ENCODE peak calls at places on chromosome 18, in seven cellular contexts. O is choroid plexus epithelial cell; V is HCT116; R is BJ; W is Peyer's patch; A is CD8-positive, alpha-beta T cell; T is foreskin fibroblast. H is an unnamed sample.

GRCh38 chr18:36499938-36500337 is 202.4 kb downstream of the FHOD3 start:
- DNase-seq in A (no peak), R (no peak), O (no peak), W (no peak), V (no peak), T (no peak), H (no peak)

GRCh38 chr18:41645600-41646360 is 309.3 kb upstream of the PIK3C3 start:
- DNase-seq in T (no peak), V (no peak), R (no peak), W (no peak), O (no peak), A (no peak), H (no peak)

GRCh38 chr18:9838144-9838877 is 47.5 kb upstream of the TXNDC2 start:
- DNase-seq in T (no peak), R (no peak), V (peak), O (peak), W (no peak), A (no peak), H (no peak)

GRCh38 chr18:45978084-45978483 is 11.0 kb upstream of the EPG5 start:
- DNase-seq in A (no peak), V (no peak), R (no peak), W (no peak), O (no peak), T (no peak), H (no peak)

GRCh38 chr18:23283933-23284430 is 148.7 kb downstream of the CABLES1 start:
- DNase-seq in A (no peak), W (peak), V (peak), O (peak), R (no peak), T (peak), H (peak)

GRCh38 chr18:41436772-41437171 is 518.3 kb upstream of the PIK3C3 start:
- DNase-seq in R (no peak), T (no peak), V (no peak), W (no peak), A (no peak), O (no peak), H (no peak)

GRCh38 chr18:10482985-10483949 is 28.8 kb downstream of the APCDD1 start:
- DNase-seq in W (peak), T (no peak), A (no peak), R (no peak), O (no peak), V (no peak), H (no peak)

GRCh38 chr18:79508565-79509535 is 113.1 kb downstream of the NFATC1 start:
- DNase-seq in T (no peak), R (no peak), A (no peak), V (no peak), O (no peak), W (peak), H (no peak)

GRCh38 chr18:10419420-10420103 is 34.9 kb upstream of the APCDD1 start:
- DNase-seq in O (peak), T (peak), R (no peak), W (no peak), V (no peak), A (no peak), H (peak)

GRCh38 chr18:2979871-2980606 is 32.9 kb downstream of the LPIN2 start:
- DNase-seq in R (no peak), T (no peak), A (peak), V (no peak), O (no peak), W (no peak), H (peak)

GRCh38 chr18:8498905-8499304 is 110.3 kb upstream of the RAB12 start:
- DNase-seq in T (no peak), A (no peak), V (no peak), R (no peak), W (no peak), O (no peak), H (no peak)

GRCh38 chr18:48061781-48062570 is 131.5 kb upstream of the SMAD2 start:
- DNase-seq in V (no peak), T (no peak), W (peak), R (no peak), A (no peak), O (no peak), H (peak)

GRCh38 chr18:29979884-29980283 is 1062.7 kb downstream of the DSC3 start:
- DNase-seq in T (no peak), O (peak), A (no peak), R (no peak), V (no peak), W (no peak), H (peak)

GRCh38 chr18:54928236-54928635 is 31.0 kb downstream of the CCDC68 start:
- DNase-seq in A (no peak), T (peak), V (no peak), W (no peak), O (peak), R (no peak), H (peak)

GRCh38 chr18:31426021-31426420 is 21.5 kb upstream of the DSG3 start:
- DNase-seq in O (no peak), W (no peak), A (no peak), V (no peak), T (no peak), R (no peak), H (no peak)
- H3K4me3 ChIP-seq in O (no peak), W (no peak), A (no peak), V (no peak), T (no peak), R (no peak), H (no peak)

DNA sequence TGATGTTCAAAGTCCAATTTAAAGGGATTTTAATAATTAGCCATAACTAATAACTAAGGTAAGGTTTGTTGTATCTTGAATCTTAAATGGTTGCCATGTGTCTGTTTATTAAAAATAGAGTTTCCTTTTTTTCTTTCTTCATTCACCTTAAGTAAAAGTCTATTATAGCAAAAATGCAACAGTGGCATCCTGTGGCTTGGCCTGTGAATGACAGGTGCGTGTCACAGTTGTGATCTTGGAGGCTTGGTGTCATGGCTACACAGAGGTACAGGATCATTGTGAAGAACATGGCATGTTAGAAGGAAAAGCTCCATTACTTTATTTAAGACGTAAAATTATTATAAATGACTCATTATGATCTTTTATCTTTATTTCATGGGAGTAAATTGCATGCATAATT is 246.1 kb downstream of the BCL2 start:
- DNase-seq in A (no peak), O (no peak), V (no peak), W (peak), T (no peak), R (no peak), H (no peak)
- TF ChIP-seq CTCF in A (no peak), O (no peak), V (no peak), W (peak), T (no peak), R (no peak), H (no peak)

GRCh38 chr18:33440384-33441043 is at the start of gene CCDC178:
- DNase-seq in O (peak), R (no peak), V (no peak), A (no peak), T (peak), W (no peak), H (no peak)
- H3K4me3 ChIP-seq in O (peak), R (no peak), V (no peak), A (no peak), T (peak), W (peak), H (peak)

DNA sequence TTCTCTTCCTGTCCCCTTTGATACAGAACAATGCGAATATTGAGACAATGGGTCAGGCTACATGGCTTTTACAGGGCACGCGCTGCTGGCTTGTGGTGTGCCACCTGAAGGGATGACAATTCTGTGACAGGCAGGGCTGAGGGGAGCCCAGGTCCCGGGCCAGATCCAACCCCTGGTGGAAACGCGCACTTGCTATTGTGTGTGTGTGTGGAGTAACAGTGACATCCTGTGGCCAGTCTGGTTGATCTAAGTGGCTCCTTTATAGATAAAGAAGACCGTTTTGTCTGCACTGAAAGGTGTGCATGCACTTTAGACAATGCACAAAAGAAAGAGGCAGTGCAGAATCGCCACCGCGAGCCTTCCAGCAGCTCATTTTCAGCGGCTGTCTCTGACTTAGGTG is 273.6 kb downstream of the HRH4 start:
- DNase-seq in V (no peak), A (no peak), R (no peak), W (no peak), O (peak), T (peak), H (peak)
- TF ChIP-seq CTCF in V (peak), A (no peak), R (peak), W (peak), O (no peak), T (peak), H (peak)

GRCh38 chr18:13500891-13501887 is 225.2 kb downstream of the FAM210A start:
- DNase-seq in R (peak), V (no peak), T (peak), W (no peak), A (no peak), O (peak), H (peak)
- H3K4me3 ChIP-seq in R (no peak), V (no peak), T (no peak), W (no peak), A (no peak), O (no peak), H (no peak)

DNA sequence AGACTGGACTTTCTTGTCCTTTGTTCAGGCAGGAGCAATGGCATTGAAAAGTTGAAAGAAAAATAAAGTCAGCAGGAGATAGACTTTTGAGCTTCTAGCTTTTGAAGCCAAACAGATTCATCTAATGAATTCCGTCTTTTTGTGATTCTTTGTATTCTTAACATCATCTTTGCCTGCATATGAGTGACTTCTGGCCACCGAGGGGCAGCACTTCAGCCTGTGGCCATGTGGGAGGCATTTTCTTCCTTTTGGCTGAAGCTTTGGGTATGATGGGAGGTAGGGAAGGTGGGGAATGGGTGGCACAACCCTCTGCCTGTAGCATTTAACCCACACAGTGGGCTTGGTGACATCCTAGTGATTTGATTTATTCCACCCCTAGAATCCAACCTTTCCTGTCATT is 220.6 kb downstream of the SETBP1 start:
- DNase-seq in W (no peak), T (no peak), R (no peak), O (peak), A (no peak), V (no peak), H (no peak)
- TF ChIP-seq CTCF in W (peak), T (no peak), R (peak), O (peak), A (no peak), V (no peak), H (peak)

DNA sequence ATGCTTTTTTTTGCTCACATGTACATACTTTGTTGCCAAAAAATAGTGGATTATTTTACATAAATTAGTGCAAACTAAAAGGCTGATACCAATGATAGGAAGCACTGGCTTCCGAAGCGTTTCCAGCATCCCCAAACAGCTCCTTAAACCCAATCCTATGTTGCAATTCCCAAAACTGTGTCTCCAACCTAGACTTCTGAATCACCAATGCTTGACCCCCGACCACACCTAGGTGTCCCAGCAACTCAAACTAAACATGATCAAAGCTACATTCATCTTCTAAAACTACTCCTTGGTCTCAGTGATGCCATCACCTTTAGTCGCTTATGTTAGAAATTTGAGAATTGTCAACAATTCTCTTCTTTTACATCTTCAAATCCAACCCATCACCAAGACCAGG is 13.4 kb downstream of the ATP8B1 start:
- DNase-seq in V (no peak), A (no peak), T (peak), W (no peak), R (no peak), O (no peak), H (peak)
- H3K4me3 ChIP-seq in V (peak), A (no peak), T (no peak), W (no peak), R (no peak), O (no peak), H (no peak)

GRCh38 chr18:7476386-7476785 is 90.7 kb upstream of the PTPRM start:
- DNase-seq in W (no peak), V (no peak), T (no peak), O (peak), R (no peak), A (no peak), H (no peak)

GRCh38 chr18:7466190-7466589 is 100.9 kb upstream of the PTPRM start:
- DNase-seq in O (no peak), V (no peak), W (no peak), T (no peak), R (no peak), A (no peak), H (no peak)

GRCh38 chr18:7467708-7468466 is 99.2 kb upstream of the PTPRM start:
- DNase-seq in T (no peak), A (no peak), R (no peak), V (no peak), W (no peak), O (peak), H (peak)

DNA sequence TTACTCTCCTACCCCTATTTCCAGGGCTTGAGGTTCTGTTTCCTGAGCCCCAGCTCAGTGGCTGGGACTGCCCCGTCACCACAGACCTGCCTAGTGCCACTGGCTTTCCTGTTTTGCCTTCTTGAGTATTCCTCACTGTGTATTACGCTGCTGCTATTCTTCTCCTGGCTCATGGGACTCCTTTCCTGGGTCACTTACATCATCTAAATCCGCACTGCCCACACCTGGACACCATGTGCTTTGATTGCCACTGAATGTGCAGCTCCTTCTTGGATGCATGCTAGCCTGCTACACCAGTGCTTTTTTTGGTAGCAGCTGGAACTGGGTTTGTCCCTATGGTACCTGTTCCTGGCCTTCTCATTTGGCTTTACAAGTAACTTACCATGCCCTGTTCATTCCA is 96.6 kb upstream of the PTPRM start:
- DNase-seq in O (no peak), A (no peak), V (no peak), T (no peak), W (no peak), R (no peak), H (no peak)
- TF ChIP-seq CTCF in O (no peak), A (no peak), V (no peak), T (no peak), W (no peak), R (no peak), H (no peak)

GRCh38 chr18:27921904-27922541 is 254.9 kb downstream of the CDH2 start:
- DNase-seq in A (no peak), O (peak), V (peak), R (peak), T (peak), W (no peak), H (peak)
- H3K4me3 ChIP-seq in A (no peak), O (peak), V (peak), R (no peak), T (no peak), W (no peak), H (no peak)

H was measured in fibroblast of mammary gland.